ENCODE peak calls at places on chromosome 21, in eight cellular contexts. B is sigmoid colon, Q is right atrium auricular region, J is neural crest cell, C is endothelial cell of umbilical vein, M is uterus, A is body of pancreas, H is fibroblast of lung. W is an unnamed sample.
A peak's percentile ranks its signal among the peaks of the same experiment; 100 is the strongest.

GRCh38 chr21:44438531-44439210 is 16.6 kb upstream of the LRRC3 start:
- DNase-seq in B (peak; percentile 87), Q (no peak), J (no peak), C (no peak), M (no peak), A (peak; percentile 44), H (no peak), W (no peak)

GRCh38 chr21:15241997-15242767 is 177.4 kb upstream of the NRIP1 start:
- DNase-seq in B (no peak), Q (no peak), J (no peak), C (peak; percentile 15), M (no peak), A (no peak), H (no peak), W (no peak)

GRCh38 chr21:33848252-33848953 is 67.2 kb downstream of the ATP5PO start:
- DNase-seq in B (no peak), Q (no peak), J (no peak), C (no peak), M (no peak), A (no peak), H (no peak), W (no peak)

GRCh38 chr21:37407719-37408455 is 41.3 kb downstream of the DYRK1A start:
- DNase-seq in B (no peak), Q (no peak), J (no peak), C (no peak), M (no peak), A (no peak), H (peak; percentile 63), W (no peak)

GRCh38 chr21:36429672-36430546 is 44.7 kb downstream of the CHAF1B start:
- DNase-seq in B (peak; percentile 90), Q (peak; percentile 95), J (no peak), C (peak; percentile 100), M (peak; percentile 82), A (peak; percentile 39), H (peak; percentile 97), W (peak; percentile 88)

GRCh38 chr21:34189506-34189905 is 116.1 kb downstream of the MRPS6 start:
- DNase-seq in B (no peak), Q (no peak), J (no peak), C (no peak), M (no peak), A (no peak), H (no peak), W (no peak)

GRCh38 chr21:28136687-28137086 is 856.0 kb downstream of the LTN1 start:
- DNase-seq in B (no peak), Q (no peak), J (no peak), C (no peak), M (no peak), A (no peak), H (no peak), W (no peak)

GRCh38 chr21:44548922-44549321 is 2.4 kb downstream of the KRTAP10-2 start:
- DNase-seq in B (no peak), Q (no peak), J (no peak), C (no peak), M (no peak), A (no peak), H (no peak), W (no peak)

GRCh38 chr21:27572681-27573080 is 605.8 kb upstream of the ADAMTS5 start:
- DNase-seq in B (no peak), Q (no peak), J (no peak), C (no peak), M (no peak), A (no peak), H (peak; percentile 75), W (no peak)

GRCh38 chr21:40905251-40905650 is 58.3 kb upstream of the DSCAM start:
- DNase-seq in B (no peak), Q (no peak), J (no peak), C (no peak), M (no peak), A (no peak), H (no peak), W (no peak)

GRCh38 chr21:25518491-25518911 is 88.8 kb downstream of the MRPL39 start:
- DNase-seq in B (no peak), Q (no peak), J (no peak), C (no peak), M (no peak), A (no peak), H (no peak), W (no peak)

GRCh38 chr21:33685613-33686197 is 43.4 kb downstream of the ITSN1 start:
- DNase-seq in B (no peak), Q (no peak), J (no peak), C (peak; percentile 82), M (no peak), A (no peak), H (peak; percentile 46), W (no peak)

GRCh38 chr21:28237661-28238060 is 755.0 kb downstream of the LTN1 start:
- DNase-seq in B (no peak), Q (no peak), J (no peak), C (no peak), M (no peak), A (no peak), H (no peak), W (no peak)

GRCh38 chr21:43979654-43980053 is 32.5 kb upstream of the TRAPPC10 start:
- DNase-seq in B (no peak), Q (no peak), J (no peak), C (no peak), M (no peak), A (no peak), H (no peak), W (no peak)

GRCh38 chr21:21921410-21922232 is 923.4 kb downstream of the NCAM2 start:
- DNase-seq in B (no peak), Q (no peak), J (no peak), C (no peak), M (no peak), A (no peak), H (peak; percentile 37), W (no peak)
- TF ChIP-seq CTCF in B (peak; percentile 15), Q (peak; percentile 45), J (peak; percentile 81), C (peak; percentile 9), M (no peak), A (peak; percentile 67), H (peak; percentile 60), W (peak; percentile 81)

GRCh38 chr21:38840456-38841129 is 34.9 kb downstream of the ETS2 start:
- DNase-seq in B (no peak), Q (peak; percentile 49), J (no peak), C (no peak), M (no peak), A (no peak), H (no peak), W (peak; percentile 57)

GRCh38 chr21:38839370-38839681 is 33.6 kb downstream of the ETS2 start:
- DNase-seq in B (no peak), Q (peak; percentile 36), J (no peak), C (no peak), M (no peak), A (no peak), H (no peak), W (peak; percentile 11)

GRCh38 chr21:38843379-38843778 is 37.6 kb downstream of the ETS2 start:
- DNase-seq in B (no peak), Q (no peak), J (no peak), C (no peak), M (no peak), A (no peak), H (no peak), W (peak; percentile 53)

GRCh38 chr21:38839683-38840286 is 34.1 kb downstream of the ETS2 start:
- DNase-seq in B (no peak), Q (peak; percentile 55), J (no peak), C (peak; percentile 65), M (no peak), A (no peak), H (peak; percentile 97), W (peak; percentile 70)

DNA sequence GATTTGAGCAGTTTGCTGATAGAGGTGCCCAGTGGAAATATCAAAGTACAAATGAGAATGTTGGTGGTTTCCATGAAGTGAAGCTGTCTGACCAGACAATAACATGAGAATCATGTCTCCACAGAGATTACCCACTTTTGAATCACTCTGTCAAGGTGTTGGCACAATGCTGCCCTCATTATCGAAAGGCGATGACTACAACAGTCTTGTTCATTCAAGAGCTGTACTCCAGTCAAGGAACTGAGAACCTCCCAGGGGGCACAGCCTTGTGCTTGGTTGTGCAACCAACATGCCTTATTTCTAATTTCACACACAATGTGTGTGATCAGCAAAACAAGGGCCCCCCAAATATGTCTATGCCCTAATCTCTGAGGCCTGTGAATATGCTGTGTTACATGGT is 35.7 kb downstream of the ETS2 start:
- DNase-seq in B (no peak), Q (no peak), J (no peak), C (no peak), M (no peak), A (no peak), H (no peak), W (peak; percentile 21)
- TF ChIP-seq CTCF in B (no peak), Q (no peak), J (no peak), C (no peak), M (no peak), A (no peak), H (no peak), W (no peak)

GRCh38 chr21:42815217-42815616 is 64.1 kb downstream of the WDR4 start:
- DNase-seq in B (no peak), Q (no peak), J (no peak), C (no peak), M (no peak), A (no peak), H (no peak), W (no peak)

GRCh38 chr21:42818328-42818749 is 61.0 kb downstream of the WDR4 start:
- DNase-seq in B (peak; percentile 79), Q (peak; percentile 71), J (no peak), C (peak; percentile 59), M (peak; percentile 52), A (peak; percentile 64), H (peak; percentile 61), W (peak; percentile 86)

GRCh38 chr21:42819861-42820512 is 59.4 kb downstream of the WDR4 start:
- DNase-seq in B (no peak), Q (no peak), J (no peak), C (no peak), M (no peak), A (no peak), H (no peak), W (peak; percentile 62)

GRCh38 chr21:42820513-42821465 is 58.5 kb downstream of the WDR4 start:
- DNase-seq in B (no peak), Q (no peak), J (no peak), C (no peak), M (no peak), A (no peak), H (no peak), W (peak; percentile 62)
- TF ChIP-seq CTCF in B (no peak), Q (no peak), J (no peak), C (no peak), M (no peak), A (no peak), H (no peak), W (no peak)

DNA sequence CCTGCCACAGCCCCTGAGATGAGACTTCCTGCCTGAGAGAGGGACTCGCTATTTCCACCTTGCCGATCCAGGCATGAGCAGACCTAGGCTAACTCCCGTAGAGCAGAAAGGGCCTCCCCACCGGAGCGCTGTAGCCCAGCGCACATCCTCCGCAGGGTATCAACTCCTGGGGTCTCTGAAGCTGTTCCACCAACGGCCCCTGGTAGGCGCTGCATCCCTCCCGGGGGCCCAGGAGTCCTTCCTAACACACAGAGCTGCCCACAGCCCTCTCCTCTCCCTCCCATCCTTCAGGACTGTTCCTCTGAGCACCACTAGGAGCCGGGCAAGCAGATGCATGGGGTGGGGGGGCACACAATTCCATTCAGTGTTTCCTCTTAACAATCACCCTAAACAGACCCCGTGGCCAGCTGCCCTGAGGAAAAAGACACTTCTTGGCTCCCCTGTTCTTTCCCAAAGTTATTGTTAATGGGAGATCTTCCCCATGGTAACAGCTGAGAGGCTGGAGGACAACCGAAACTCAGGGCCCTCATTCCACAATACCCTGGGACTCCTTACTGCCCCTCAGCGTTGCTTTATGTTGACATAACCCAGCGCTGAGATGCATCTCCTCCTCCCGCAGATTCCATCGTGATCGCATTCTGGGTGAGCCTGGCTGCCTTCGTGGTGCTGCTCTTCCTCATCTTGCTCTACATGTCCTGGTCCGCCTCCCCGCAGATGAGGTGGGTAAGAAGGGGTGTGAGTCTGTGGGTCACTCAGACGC is 7.5 kb downstream of the MRAP start:
- DNase-seq in B (no peak), Q (peak; percentile 28), J (peak; percentile 50), C (peak; percentile 25), M (no peak), A (no peak), H (no peak), W (no peak)
- TF ChIP-seq CTCF in B (peak; percentile 21), Q (peak; percentile 50), J (peak; percentile 57), C (peak; percentile 37), M (no peak), A (no peak), H (peak; percentile 22), W (no peak)